ENCODE peak calls at places on chromosomes 4 and X, in six cellular contexts. S, Z, I, T, X and L are unnamed samples.

GRCh38 chr4:122003335-122003734 is 51.5 kb upstream of the TRPC3 start:
- DNase-seq in X (peak), I (no peak), T (no peak), S (no peak), Z (no peak), L (peak)

GRCh38 chr4:118033148-118034060 is 882 bp upstream of the NDST3 start:
- DNase-seq in S (peak), I (no peak), T (peak), Z (peak), X (peak), L (peak)

GRCh38 chr4:45122406-45122805 is 396.1 kb upstream of the GNPDA2 start:
- DNase-seq in T (no peak), S (no peak), X (no peak), I (no peak), Z (no peak), L (no peak)

GRCh38 chr4:126661194-126661593 is 971.6 kb upstream of the INTU start:
- DNase-seq in Z (no peak), I (no peak), S (no peak), T (peak), X (no peak), L (no peak)

GRCh38 chrX:145821291-145821897 is 3.8 kb downstream of the SLITRK2 start:
- DNase-seq in I (no peak), X (no peak), S (no peak), T (no peak), Z (no peak), L (no peak)

GRCh38 chr4:10013722-10014121 is 7.6 kb downstream of the SLC2A9 start:
- DNase-seq in T (no peak), I (no peak), X (peak), Z (no peak), S (peak), L (peak)

GRCh38 chrX:129599499-129599898 is 55.3 kb downstream of the APLN start:
- DNase-seq in T (no peak), Z (no peak), X (no peak), I (no peak), S (no peak), L (no peak)

GRCh38 chrX:153933751-153934472 is 925 bp downstream of the NAA10 start:
- DNase-seq in Z (no peak), X (no peak), S (no peak), I (no peak), T (peak), L (no peak)

GRCh38 chr4:170274616-170275015 is 184.9 kb upstream of the AADAT start:
- DNase-seq in T (no peak), Z (no peak), I (no peak), S (no peak), X (no peak), L (no peak)

GRCh38 chrX:145003443-145003842 is 243.9 kb upstream of the SPANXN1 start:
- DNase-seq in X (no peak), Z (no peak), S (no peak), I (no peak), T (no peak), L (no peak)

GRCh38 chr4:80036949-80037348 is 36.1 kb downstream of the ANTXR2 start:
- DNase-seq in T (peak), Z (no peak), S (no peak), X (no peak), I (no peak), L (no peak)

GRCh38 chrX:132292753-132293152 is 73.5 kb upstream of the RAP2C start:
- DNase-seq in X (peak), T (peak), S (no peak), I (peak), Z (no peak), L (peak)

DNA sequence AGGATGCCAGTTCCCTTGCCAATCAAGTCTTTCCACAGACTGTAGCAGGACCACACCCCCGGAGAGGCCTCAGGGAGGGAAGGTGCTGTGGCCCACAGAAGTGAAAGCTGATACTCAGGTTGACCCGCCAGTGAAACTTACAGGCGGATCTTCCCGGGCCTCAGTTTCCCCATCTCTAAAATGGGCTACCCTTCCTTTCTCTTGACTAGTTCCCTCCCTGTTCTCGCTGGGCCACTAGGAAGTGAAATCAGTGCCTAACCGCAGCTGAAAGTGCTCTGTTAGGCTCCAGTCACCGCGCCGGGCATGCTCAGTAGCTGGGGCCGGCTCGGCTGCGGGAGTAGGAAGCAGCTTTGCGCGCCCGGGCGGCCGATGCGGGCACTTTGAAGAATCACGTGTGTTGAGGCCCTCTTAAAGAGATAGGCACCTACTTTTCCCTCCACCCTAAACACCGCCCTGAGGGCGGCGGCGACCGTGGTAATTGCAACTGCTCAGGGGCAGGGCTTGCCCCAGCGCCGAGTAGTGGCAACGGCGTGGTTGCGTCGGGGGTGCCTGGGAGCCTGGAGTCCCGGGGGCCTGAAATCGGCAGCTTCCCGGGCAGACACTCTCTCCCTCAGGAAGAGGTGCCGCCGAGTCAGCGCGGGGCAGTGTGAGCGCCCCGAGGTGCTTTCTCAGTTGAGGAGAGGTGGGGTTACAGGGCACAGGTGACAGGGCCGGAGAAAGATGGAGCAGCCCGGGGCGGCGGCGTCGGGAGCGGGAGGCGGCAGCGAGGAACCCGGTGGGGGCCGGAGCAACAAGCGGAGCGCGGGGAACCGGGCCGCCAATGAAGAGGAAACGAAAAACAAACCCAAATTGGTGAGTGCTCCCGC is at the start of gene DIAPH2:
- DNase-seq in S (peak), I (peak), T (peak), X (peak), Z (peak), L (peak)
- TF ChIP-seq POLR2A in S (no peak), I (peak), T (peak), X (no peak), Z (no peak), L (peak)

DNA sequence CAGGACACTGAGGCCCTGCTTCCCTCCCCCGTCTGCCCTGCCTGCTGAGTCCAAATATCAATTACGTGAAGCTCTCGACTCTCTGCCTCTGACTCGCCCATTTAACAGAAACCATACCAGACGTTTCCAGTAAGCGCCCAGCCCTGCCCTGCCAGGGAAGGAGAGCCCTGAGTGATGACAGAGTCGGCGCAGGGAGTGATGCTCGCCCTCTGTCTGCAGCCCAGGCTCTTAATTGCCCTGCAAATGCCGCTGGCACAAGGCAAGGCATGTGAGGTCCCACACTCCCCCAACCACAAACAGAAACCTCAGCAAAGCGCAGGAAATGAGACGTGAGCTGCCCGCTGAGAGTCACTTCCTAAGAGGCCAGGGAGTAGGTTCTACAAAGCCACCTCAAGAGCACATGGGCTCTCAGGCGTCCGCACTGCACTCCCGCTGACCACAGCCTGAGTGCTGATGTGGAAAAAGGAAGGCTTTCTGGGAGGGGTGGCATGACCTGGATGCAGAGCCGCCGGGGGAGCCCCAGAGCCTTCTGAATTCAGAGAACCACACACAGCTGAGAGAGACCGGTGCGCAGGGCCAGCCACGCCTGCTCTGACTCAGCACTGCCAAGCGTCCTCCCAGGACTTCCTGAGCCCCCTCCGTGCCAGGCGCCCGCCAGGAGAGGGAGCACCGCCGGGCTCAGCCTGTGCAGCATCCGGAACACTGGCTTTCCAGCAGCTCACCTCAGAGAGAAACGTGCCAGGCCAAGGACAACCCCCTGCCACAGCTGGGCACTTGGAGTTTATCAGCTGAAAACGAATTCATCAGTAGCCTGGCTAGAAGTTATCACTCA is 5.3 kb downstream of the ZFYVE28 start:
- DNase-seq in I (peak), X (peak), T (peak), Z (peak), S (peak), L (peak)
- TF ChIP-seq CTCF in I (no peak), X (no peak), T (peak), Z (peak), S (peak), L (peak)

DNA sequence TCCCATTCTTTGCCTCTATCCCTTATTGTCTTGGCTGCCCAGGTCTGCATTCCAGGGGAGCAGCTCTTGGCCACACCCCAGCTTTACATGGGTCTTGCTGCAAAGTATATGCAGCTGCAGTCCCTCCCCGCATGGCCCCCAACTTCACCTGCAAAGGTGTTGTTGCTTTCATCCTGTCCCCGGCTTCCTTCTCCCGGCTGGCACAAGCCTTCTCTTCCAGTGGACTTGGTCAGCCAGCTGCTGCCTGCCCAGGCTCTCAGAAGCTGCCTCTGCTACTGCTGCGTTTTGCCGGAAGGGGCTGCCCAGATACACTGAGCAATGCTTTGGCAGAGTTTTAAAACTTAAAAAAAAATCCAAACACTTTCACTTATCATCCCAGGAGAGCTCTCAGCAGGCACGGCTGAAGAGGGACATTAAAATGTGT is 121.2 kb upstream of the PDLIM3 start:
- DNase-seq in I (peak), T (peak), Z (peak), S (peak), X (peak), L (no peak)
- TF ChIP-seq POLR2A in I (no peak), T (no peak), Z (peak), S (no peak), X (no peak), L (no peak)

DNA sequence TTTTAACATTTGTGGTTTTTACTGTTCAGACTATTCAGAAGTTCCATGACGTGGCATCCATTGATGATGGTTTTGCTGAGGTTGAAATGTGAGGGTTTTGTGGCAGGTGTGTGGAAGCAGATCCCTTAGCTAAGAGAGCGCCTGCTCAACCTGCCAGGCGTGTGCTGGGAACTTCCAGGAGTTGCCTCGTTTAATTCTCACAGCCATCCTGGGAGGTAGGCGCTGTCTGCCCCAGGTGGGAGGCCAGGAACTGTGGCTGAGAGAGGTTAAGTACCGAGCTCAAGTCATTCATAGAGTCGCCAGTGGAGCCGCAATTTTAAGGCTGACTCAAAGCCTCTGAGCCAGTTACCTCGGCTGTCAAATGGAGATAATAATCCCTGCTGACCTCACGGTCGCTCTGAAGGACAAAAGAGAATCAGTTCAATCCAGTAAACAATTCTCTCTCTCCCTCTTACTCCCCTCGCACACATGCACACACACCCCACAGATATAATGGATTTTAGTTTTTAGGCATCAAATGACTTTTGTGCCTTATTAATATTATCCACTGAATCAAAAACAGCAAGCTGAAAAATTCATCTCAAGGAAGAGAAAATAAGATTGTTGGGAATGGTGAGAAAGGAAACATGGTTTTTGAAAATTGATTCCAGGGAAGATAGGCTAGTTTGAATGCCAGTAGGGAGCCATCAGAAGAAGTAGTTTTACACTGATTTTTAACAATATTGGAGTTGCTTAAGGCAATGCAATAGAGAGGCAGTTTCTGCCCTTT is 171.4 kb downstream of the PTTG2 start:
- DNase-seq in S (no peak), Z (no peak), T (no peak), I (no peak), X (no peak), L (no peak)
- TF ChIP-seq CTCF in S (no peak), Z (no peak), T (no peak), I (no peak), X (no peak), L (no peak)

GRCh38 chr4:38782452-38783108 is at the start of gene TLR10:
- DNase-seq in X (peak), Z (no peak), T (peak), I (no peak), S (no peak), L (peak)

GRCh38 chr4:38785041-38785790 is 2.4 kb upstream of the TLR10 start:
- DNase-seq in X (no peak), I (no peak), T (no peak), S (no peak), Z (no peak), L (no peak)

GRCh38 chr4:38784141-38784540 is 1.4 kb upstream of the TLR10 start:
- DNase-seq in I (no peak), S (no peak), X (no peak), T (no peak), Z (no peak), L (no peak)

GRCh38 chr4:38783109-38783460 is 295 bp upstream of the TLR10 start:
- DNase-seq in I (no peak), Z (no peak), T (no peak), S (no peak), X (no peak), L (no peak)

DNA sequence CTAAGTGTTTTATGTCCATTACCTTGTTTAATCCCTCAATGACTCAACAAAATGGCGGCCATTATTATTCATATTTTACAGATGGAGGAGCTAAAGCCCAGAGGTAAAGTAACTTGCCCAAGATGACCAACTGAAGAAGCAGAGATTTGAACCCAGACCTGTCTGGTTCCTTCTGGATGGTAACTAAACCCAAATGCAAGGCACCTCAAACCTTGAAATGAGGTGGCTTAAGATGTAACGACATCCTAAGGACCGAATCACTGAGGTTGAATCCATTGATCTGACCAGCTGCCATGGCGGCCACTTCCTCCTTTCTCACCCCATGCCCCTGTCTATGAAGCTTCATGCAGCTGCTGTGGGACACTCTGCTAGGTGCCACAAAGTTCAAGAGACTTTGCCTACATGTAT is 932 bp downstream of the TLR10 start:
- DNase-seq in X (no peak), T (no peak), S (no peak), Z (no peak), I (no peak), L (no peak)
- TF ChIP-seq POLR2A in X (no peak), T (no peak), S (no peak), Z (no peak), I (no peak), L (no peak)

DNA sequence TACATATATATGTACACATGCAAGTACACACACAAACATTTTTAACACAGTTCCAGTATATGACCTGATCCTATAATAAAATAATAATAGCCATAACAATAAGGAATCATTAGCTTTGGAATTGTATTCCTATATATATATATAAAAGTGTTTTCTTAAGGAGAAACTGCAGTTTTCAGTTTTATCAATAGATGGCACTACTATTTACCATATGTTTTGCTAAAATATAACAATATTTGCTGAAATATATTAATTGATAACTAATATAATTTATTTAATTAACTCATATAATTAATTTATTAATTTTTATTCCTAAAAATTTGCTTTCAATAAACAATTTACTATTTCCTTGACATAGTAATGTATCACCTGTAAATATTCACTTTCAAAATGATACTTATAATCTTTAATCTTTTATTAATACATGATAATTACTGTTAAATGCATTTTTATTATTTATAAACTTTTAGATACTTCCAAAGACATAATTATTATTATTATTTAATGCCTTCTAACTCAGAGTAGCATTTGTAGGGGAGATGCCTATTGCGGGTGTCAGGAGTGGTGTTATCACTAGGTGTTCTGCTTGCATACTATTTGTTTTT is 599.5 kb downstream of the FSTL5 start:
- DNase-seq in Z (no peak), X (no peak), S (no peak), I (no peak), T (peak), L (no peak)
- TF ChIP-seq CTCF in Z (no peak), X (no peak), S (peak), I (no peak), T (peak), L (peak)

DNA sequence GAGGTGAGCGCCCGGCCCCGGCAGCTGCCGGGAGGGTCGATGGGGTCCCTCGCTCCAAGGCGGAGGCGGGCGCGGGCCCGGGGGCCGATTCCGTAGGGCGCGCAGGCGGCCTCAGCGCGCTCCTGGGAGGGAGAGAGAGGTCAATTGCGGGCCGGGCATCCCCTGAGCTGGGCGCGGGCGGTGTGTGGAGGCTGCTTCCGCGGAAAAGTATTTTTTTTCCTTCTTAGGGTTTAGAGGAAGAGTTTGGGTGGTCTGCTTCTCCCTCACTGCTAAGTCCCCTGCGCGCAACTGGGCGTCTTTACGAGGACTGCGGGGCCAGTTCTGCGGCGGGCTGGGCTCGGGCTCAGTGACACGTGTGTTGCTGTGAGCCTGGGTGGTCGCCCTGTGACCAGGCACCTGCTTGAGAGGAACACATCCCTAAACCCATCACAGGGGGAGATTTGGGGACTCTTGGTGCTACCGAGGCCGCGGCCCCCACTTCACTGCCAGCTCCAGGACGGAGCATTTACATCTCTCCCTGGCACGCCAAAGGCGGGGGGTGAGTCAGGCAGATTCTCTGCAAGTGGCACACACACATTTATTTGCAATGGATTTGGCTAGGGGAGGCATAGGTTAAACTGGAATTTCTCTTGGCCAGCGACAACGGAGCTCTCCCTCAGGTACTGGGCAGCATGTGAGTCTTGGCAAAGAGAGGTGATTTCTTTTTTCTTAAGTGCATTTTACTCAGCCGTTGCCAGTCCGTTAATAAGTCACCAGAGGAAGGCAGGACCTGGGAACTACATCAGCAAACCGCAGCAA is 151.2 kb upstream of the SLC4A4 start:
- DNase-seq in T (peak), X (peak), I (no peak), S (peak), Z (peak), L (peak)
- TF ChIP-seq POLR2A in T (no peak), X (peak), I (no peak), S (no peak), Z (no peak), L (no peak)